ENCODE peak calls at places on chromosomes 12 and 14, in six cellular contexts. L, G, A, I, K and D are unnamed samples. For H3K4me1, the result is how much of the 10 kb centered on the place peaks cover.

GRCh38 chr12:13982010-13982409 is 608 bp upstream of the GRIN2B start:
- DNase-seq in L (peak), G (peak), A (no peak), I (no peak), K (no peak), D (peak)

GRCh38 chr12:13205809-13206559 is 9.5 kb downstream of the EMP1 start:
- DNase-seq in L (no peak), G (peak), A (no peak), I (no peak), K (no peak), D (no peak)

GRCh38 chr12:78191611-78192010 is 360.9 kb downstream of the NAV3 start:
- DNase-seq in L (no peak), G (no peak), A (no peak), I (no peak), K (no peak), D (no peak)

GRCh38 chr12:27434673-27435565 is 11.6 kb upstream of the SMCO2 start:
- DNase-seq in L (peak), G (no peak), A (no peak), I (peak), K (no peak), D (peak)

GRCh38 chr12:69501154-69501895 is 31.1 kb downstream of the FRS2 start:
- DNase-seq in L (no peak), G (no peak), A (no peak), I (no peak), K (no peak), D (no peak)

GRCh38 chr14:90445011-90445410 is 48.2 kb downstream of the CALM1 start:
- DNase-seq in L (no peak), G (no peak), A (no peak), I (peak), K (no peak), D (peak)

GRCh38 chr12:86950043-86950838 is 694.0 kb upstream of the MGAT4C start:
- DNase-seq in L (no peak), G (no peak), A (no peak), I (no peak), K (no peak), D (no peak)

GRCh38 chr14:42224053-42224888 is 617.6 kb downstream of the LRFN5 start:
- DNase-seq in L (peak), G (peak), A (peak), I (peak), K (peak), D (peak)

DNA sequence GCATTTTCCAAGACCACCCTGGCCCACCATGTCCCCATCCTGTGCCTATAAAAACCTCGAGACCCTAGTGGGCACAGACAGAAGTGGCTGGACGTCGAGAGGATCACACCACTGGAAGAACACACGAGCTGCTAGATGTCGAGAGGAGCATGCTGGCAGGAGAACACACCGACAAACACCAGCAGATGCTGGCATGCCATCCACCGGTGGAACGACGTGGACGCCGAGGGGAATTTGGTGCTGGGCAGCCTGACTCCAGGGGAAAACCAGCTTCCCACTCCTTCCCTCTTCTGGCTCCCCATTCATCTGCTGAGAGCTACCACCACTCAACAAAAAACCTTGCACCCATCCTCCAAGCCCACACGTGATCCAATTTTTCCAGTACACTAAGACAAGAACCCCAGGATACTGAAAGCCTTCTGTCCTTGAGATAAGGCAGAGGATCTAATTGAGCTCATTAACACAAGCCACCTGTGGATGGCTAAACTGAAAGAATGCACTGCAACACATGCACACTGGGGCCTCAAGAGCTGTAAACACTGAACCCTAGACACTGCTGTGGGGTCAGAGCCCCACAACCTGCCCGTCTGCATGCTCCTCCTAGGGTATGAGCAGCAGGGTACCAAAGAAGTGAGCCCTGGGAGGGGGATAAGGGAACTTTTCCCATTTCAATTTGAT is 9.5 kb downstream of the RNASE6 start:
- DNase-seq in L (no peak), G (no peak), A (no peak), I (no peak), K (no peak), D (no peak)
- H2AFZ ChIP-seq in L (no peak), G (no peak), A (no peak), I (peak), K (no peak), D (peak)

GRCh38 chr12:76013603-76014002 is 18.0 kb downstream of the PHLDA1 start:
- DNase-seq in L (no peak), G (no peak), A (no peak), I (no peak), K (no peak), D (no peak)
- TF ChIP-seq REST in L (no peak), G (no peak), A (no peak), I (no peak), K (no peak), D (no peak)

GRCh38 chr12:22458301-22458917 is 85.9 kb downstream of the C2CD5 start:
- DNase-seq in L (no peak), G (no peak), A (no peak), I (no peak), K (no peak), D (no peak)
- H3K4me1 ChIP-seq in L (under half), G (under half), A (under half), I (under half), K (under half), D (under half)

GRCh38 chr12:52310622-52311281 is 10.4 kb downstream of the KRT83 start:
- DNase-seq in L (no peak), G (no peak), A (no peak), I (no peak), K (no peak), D (no peak)

GRCh38 chr12:52313461-52313860 is 7.7 kb downstream of the KRT83 start:
- DNase-seq in L (no peak), G (no peak), A (no peak), I (no peak), K (no peak), D (no peak)

GRCh38 chr12:52308807-52309425 is 12.3 kb downstream of the KRT83 start:
- DNase-seq in L (peak), G (no peak), A (no peak), I (no peak), K (no peak), D (no peak)

GRCh38 chr12:52312086-52312485 is 9.1 kb downstream of the KRT83 start:
- DNase-seq in L (no peak), G (no peak), A (no peak), I (no peak), K (no peak), D (no peak)

DNA sequence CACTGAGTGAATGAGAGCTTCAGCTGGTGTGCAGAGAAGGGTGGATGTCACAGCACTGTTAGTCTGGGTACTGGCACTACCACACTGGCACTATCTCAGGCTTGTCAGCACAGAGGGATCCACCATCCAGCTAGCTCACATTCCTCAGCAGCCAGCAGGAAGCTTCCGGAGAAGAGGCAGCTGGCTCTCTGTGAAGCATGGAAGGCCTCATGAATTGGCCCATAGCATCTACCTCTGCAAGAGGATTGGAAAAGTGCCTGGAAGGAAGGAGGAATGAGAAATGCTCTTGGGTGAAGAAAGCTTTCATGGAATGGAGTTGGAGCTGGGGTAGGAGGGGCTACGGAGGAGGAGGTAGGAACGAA is 9.9 kb downstream of the KRT83 start:
- DNase-seq in L (no peak), G (no peak), A (no peak), I (no peak), K (no peak), D (no peak)
- H2AFZ ChIP-seq in L (no peak), G (no peak), A (no peak), I (no peak), K (no peak), D (no peak)

GRCh38 chr12:116734156-116734768 is 3.6 kb downstream of the SPRING1 start:
- DNase-seq in L (no peak), G (no peak), A (no peak), I (no peak), K (peak), D (no peak)
- TF ChIP-seq REST in L (no peak), G (no peak), A (no peak), I (no peak), K (no peak), D (no peak)

DNA sequence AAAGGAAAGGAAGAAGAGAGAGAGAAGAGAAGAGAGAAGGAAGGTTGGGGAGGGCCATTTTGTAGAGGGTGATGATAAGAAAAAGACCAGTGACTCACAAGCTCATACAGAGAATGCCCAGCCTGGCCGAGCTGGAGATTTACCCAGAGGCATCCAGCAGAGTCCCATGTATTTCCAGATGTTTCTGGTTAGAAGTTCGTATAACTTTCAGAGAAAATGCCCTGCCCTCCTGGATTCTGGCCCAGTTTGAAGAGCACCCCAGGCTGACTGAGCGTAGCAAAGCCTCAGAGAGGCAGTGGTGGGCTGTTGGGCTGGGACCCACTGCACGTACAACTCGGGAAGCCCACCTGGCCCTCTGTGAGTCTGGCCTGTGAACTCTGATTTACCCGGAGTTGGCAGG is 221.8 kb downstream of the SLC41A2 start:
- DNase-seq in L (peak), G (no peak), A (no peak), I (no peak), K (no peak), D (no peak)
- H3K4me1 ChIP-seq in L (half or more), G (under half), A (under half), I (under half), K (under half), D (under half)